ENCODE peak calls at places on chromosomes 4 and X, in five cellular contexts. M is psoas muscle, K is heart left ventricle, B is SJCRH30, W is mucosa of descending colon. L is an unnamed sample. For H3K4me1, the result is how much of the 10 kb centered on the place peaks cover.

GRCh38 chrX:47177079-47177478 is 16.6 kb upstream of the UBA1 start:
- DNase-seq in M (no peak), K (peak), B (no peak), W (no peak), L (no peak)

GRCh38 chr4:67725981-67726380 is 25.0 kb upstream of the UBA6 start:
- DNase-seq in M (no peak), K (no peak), B (no peak), W (no peak), L (no peak)

GRCh38 chrX:50691820-50692219 is 122.2 kb downstream of the SHROOM4 start:
- DNase-seq in M (no peak), K (no peak), B (peak), W (no peak), L (no peak)

GRCh38 chr4:112411781-112412281 is 104.1 kb downstream of the NEUROG2 start:
- DNase-seq in M (no peak), K (peak), B (no peak), W (no peak), L (no peak)

GRCh38 chr4:17511950-17512795 is at the start of gene QDPR:
- DNase-seq in M (peak), K (peak), B (peak), W (peak), L (peak)

GRCh38 chr4:78551420-78552351 is at the start of gene ANXA3:
- DNase-seq in M (peak), K (peak), B (peak), W (peak), L (peak)

GRCh38 chr4:85452073-85452764 is 22.7 kb upstream of the ARHGAP24 start:
- DNase-seq in M (no peak), K (no peak), B (no peak), W (no peak), L (no peak)

GRCh38 chrX:43526206-43526605 is 129.9 kb upstream of the MAOA start:
- DNase-seq in M (no peak), K (no peak), B (no peak), W (no peak), L (no peak)

GRCh38 chrX:20620301-20620700 is 353.6 kb upstream of the RPS6KA3 start:
- DNase-seq in M (no peak), K (no peak), B (no peak), W (no peak), L (no peak)

GRCh38 chr4:145216532-145216931 is 36.1 kb upstream of the OTUD4 start:
- DNase-seq in M (no peak), K (no peak), B (no peak), W (no peak), L (no peak)

GRCh38 chrX:15505104-15505503 is 4.5 kb downstream of the BMX start:
- DNase-seq in M (no peak), K (no peak), B (no peak), W (no peak), L (no peak)

GRCh38 chr4:85929926-85930325 is 429.9 kb downstream of the MAPK10 start:
- DNase-seq in M (no peak), K (no peak), B (no peak), W (peak), L (no peak)

GRCh38 chr4:72208421-72209075 is 176.7 kb downstream of the NPFFR2 start:
- DNase-seq in M (no peak), K (no peak), B (no peak), W (no peak), L (no peak)

GRCh38 chrX:102976793-102977495 is 39.9 kb downstream of the RAB40AL start:
- DNase-seq in M (no peak), K (no peak), B (no peak), W (no peak), L (no peak)

GRCh38 chrX:115591856-115592842 is 31.2 kb downstream of the PLS3 start:
- DNase-seq in M (no peak), K (no peak), B (no peak), W (no peak), L (no peak)

GRCh38 chrX:136541294-136541693 is 9.3 kb downstream of the VGLL1 start:
- DNase-seq in M (no peak), K (no peak), B (peak), W (no peak), L (no peak)

GRCh38 chr4:55125763-55126541 is 557 bp upstream of the KDR start:
- DNase-seq in M (peak), K (peak), B (peak), W (no peak), L (peak)

DNA sequence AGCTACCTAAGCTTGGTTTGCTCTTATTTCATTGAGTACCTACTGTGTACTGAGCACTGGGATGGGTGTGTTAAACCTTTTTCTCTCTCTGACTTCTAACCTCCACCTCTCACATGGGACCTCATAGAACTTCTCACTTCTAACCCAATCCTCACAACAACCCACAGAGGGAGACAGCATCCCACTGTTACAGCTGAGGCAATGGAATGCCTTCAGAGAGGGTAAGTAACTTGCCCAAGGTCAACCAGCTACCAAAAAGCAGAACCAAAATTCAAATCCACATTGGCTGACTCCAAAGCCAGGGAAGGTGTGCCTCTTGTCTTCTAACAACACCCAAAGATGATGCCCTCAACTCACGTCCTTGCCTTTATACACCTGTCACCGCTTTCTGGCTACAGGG is 5.4 kb downstream of the SEL1L3 start:
- DNase-seq in M (no peak), K (no peak), B (no peak), W (no peak), L (no peak)
- H3K4me1 ChIP-seq in M (under half), K (under half), B (under half), W (under half), L (under half)

GRCh38 chr4:41013746-41014145 is 200.6 kb downstream of the APBB2 start:
- DNase-seq in M (peak), K (no peak), B (no peak), W (no peak), L (peak)
- H3K4me1 ChIP-seq in M (under half), K (under half), B (under half), W (under half), L (under half)

DNA sequence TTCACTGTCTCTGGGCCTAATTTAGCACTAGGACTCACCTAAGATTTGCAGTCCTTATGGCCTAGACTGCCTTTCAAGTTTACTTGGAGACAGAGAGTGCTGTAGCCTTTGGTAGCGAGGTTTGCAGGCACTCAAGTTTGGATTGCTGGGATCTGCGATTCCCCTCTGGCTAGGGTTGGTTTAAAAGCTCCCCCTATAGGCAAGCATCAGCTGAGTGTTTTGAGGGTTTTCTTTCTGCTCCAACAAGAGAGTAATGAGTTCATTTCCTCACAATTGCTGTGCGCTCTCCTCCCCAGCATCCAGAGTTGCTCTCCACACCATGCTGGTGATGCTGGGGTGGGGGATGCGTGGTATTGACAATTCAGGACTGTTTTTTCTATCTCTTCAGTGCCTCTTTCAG is 206.9 kb downstream of the GLUD2 start:
- DNase-seq in M (no peak), K (no peak), B (no peak), W (no peak), L (no peak)
- H3K4me1 ChIP-seq in M (under half), K (under half), B (under half), W (under half), L (under half)

GRCh38 chrX:10492250-10492649 is 128.1 kb downstream of the MID1 start:
- DNase-seq in M (no peak), K (no peak), B (no peak), W (no peak), L (no peak)
- H3K4me1 ChIP-seq in M (under half), K (under half), B (under half), W (under half), L (under half)

GRCh38 chr4:39030726-39031125 is 1.5 kb downstream of the TMEM156 start:
- DNase-seq in M (no peak), K (no peak), B (no peak), W (no peak), L (no peak)

GRCh38 chr4:39039108-39039507 is 6.9 kb upstream of the TMEM156 start:
- DNase-seq in M (no peak), K (no peak), B (no peak), W (no peak), L (no peak)

GRCh38 chr4:39037491-39037825 is 5.2 kb upstream of the TMEM156 start:
- DNase-seq in M (no peak), K (no peak), B (no peak), W (no peak), L (no peak)

GRCh38 chr4:39032218-39033085 is at the start of gene TMEM156:
- DNase-seq in M (no peak), K (no peak), B (no peak), W (no peak), L (no peak)

DNA sequence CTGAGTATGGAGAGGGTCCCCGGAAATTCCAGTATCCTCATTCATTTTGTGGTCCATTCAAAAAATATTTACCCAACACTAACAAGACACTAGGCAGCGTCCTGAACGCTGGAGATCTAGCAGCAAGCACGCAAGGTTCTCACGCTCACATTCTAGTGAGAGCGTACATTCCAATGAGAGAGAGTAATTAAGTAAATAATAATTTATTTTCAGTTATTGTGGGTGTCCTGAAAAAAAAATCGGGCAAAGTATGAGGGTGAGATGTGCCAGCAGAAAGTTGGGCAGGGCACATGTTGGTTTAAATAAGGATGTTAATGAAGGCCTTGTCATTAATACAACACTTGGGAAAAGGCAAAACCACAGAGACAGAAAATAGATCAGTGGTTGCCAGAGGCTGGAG is 4.0 kb upstream of the TMEM156 start:
- DNase-seq in M (no peak), K (no peak), B (no peak), W (no peak), L (no peak)
- H3K4me1 ChIP-seq in M (under half), K (under half), B (under half), W (under half), L (under half)

DNA sequence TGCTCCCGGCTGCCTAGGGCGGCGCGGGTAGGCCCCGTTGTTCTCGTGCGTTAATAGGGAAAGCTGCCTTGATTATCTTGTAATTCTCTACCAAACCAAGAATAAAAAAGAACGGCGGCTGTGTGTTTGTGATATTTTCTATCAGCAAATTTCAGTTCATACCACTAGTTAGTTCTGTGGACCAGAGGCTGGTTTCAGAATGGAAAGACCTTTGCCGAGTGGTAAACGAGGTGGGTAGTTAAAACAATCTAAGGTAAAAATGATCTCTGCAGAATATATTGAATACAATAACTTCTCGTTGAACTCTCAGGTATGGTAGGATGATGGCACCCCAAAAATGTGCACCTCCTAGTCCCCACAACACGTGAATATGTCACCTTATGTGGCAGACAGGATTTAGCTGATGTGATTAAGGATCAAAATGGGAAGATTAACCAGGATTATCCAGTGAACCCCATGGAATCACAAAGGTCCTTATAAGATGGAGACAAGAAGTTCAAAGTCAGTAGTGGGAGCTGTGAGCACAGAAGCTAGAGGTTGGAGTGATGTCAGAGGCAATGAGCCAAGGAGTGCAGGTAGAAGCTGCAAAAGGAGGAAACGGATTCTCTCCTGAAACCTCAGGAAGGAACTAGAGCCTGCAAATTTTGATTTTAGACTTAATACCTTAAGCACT is 574 bp upstream of the CFAP97 start:
- DNase-seq in M (no peak), K (no peak), B (no peak), W (no peak), L (no peak)
- H3K4me1 ChIP-seq in M (under half), K (under half), B (under half), W (under half), L (under half)

DNA sequence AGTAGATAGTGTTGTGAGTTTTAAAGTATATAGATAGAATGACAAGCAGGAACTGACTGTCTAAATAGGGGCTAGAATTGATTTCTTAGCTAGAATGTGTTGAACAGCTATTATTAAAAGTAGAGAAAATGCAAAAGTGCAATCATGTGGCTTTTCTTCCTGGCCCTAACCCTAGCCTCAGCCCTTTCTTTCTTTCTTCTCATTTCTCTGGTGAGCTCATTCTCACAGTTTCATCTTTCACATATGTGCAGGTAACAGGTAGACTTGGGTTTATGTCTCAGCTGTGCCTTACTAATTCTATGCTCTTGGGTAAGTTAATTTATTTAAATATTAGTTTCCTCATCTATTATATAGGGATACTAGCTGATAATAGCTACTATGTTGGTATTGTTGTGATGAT is 24.9 kb downstream of the FGF2 start:
- DNase-seq in M (no peak), K (no peak), B (no peak), W (no peak), L (no peak)
- H3K4me1 ChIP-seq in M (under half), K (under half), B (under half), W (under half), L (under half)

GRCh38 chrX:108399427-108400165 is 38.6 kb downstream of the COL4A6 start:
- DNase-seq in M (no peak), K (no peak), B (no peak), W (no peak), L (no peak)
- H3K4me1 ChIP-seq in M (under half), K (under half), B (under half), W (under half), L (under half)

GRCh38 chr4:1200425-1201035 is 28.1 kb upstream of the SPON2 start:
- DNase-seq in M (peak), K (peak), B (peak), W (peak), L (peak)
- H3K4me1 ChIP-seq in M (under half), K (under half), B (under half), W (under half), L (under half)

DNA sequence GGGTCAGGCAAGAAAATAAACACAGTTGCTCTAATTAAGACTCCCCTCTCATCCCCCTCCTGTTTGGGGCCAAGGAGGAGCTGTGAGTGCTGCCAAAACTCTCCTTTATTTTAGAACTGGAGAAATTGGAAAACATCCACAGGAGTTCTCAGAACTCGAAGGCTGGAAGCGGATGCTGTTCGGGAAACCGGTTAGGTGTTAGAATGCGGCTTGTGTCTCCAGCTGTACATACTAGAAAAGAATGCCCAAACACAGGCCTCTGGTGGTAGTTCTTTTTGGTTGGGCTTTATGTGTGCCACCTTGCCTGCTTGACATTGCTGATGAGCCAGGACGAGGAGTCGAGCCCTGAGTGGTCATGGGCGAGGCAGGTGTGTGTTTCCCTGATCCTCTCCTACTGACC is 118.2 kb downstream of the GPR143 start:
- DNase-seq in M (no peak), K (no peak), B (no peak), W (no peak), L (no peak)
- H3K4me1 ChIP-seq in M (under half), K (under half), B (under half), W (under half), L (under half)

L was measured in right cardiac atrium.